ENCODE peak calls at places on chromosomes 1 and 21, in five cellular contexts. E is fibroblast of lung, X is HFF-Myc, W is suprapubic skin, I is AG10803. J is an unnamed sample.

GRCh38 chr1:153544453-153545066 is 1.0 kb downstream of the S100A4 start:
- DNase-seq in E (no peak), X (no peak), W (no peak), I (no peak), J (no peak)

GRCh38 chr1:189708674-189709073 is 769.0 kb downstream of the BRINP3 start:
- DNase-seq in E (peak; percentile 4), X (no peak), W (no peak), I (no peak), J (peak; percentile 25)

GRCh38 chr1:200307755-200308066 is 102.1 kb downstream of the ZNF281 start:
- DNase-seq in E (no peak), X (no peak), W (no peak), I (no peak), J (no peak)

GRCh38 chr1:109834951-109835350 is 71.2 kb upstream of the EPS8L3 start:
- DNase-seq in E (no peak), X (no peak), W (no peak), I (no peak), J (no peak)

GRCh38 chr21:39612233-39613028 is at the start of gene B3GALT5:
- DNase-seq in E (peak; percentile 72), X (no peak), W (no peak), I (peak; percentile 30), J (no peak)

GRCh38 chr21:26501622-26502021 is 71.5 kb downstream of the CYYR1 start:
- DNase-seq in E (no peak), X (no peak), W (no peak), I (no peak), J (no peak)

GRCh38 chr1:197917813-197918646 is 858 bp downstream of the LHX9 start:
- DNase-seq in E (no peak), X (no peak), W (no peak), I (no peak), J (no peak)

GRCh38 chr1:40712997-40713396 is 21.5 kb downstream of the NFYC start:
- DNase-seq in E (no peak), X (no peak), W (no peak), I (no peak), J (no peak)

GRCh38 chr1:27473755-27474154 is 16.2 kb downstream of the WASF2 start:
- DNase-seq in E (peak; percentile 20), X (no peak), W (no peak), I (no peak), J (no peak)

GRCh38 chr1:193974286-193974798 is 787.9 kb upstream of the B3GALT2 start:
- DNase-seq in E (no peak), X (no peak), W (no peak), I (no peak), J (no peak)

GRCh38 chr1:76269175-76269574 is 194.6 kb downstream of the ST6GALNAC3 start:
- DNase-seq in E (peak; percentile 88), X (peak; percentile 25), W (no peak), I (peak; percentile 76), J (peak; percentile 49)

GRCh38 chr1:108801101-108801500 is 54.6 kb downstream of the STXBP3 start:
- DNase-seq in E (peak; percentile 35), X (no peak), W (no peak), I (peak; percentile 19), J (peak; percentile 61)

GRCh38 chr21:35324372-35325220 is 275.5 kb upstream of the RUNX1 start:
- DNase-seq in E (peak; percentile 88), X (peak; percentile 30), W (no peak), I (peak; percentile 94), J (peak; percentile 63)

GRCh38 chr1:212791261-212791675 is 309 bp downstream of the NSL1 start:
- DNase-seq in E (no peak), X (no peak), W (no peak), I (peak; percentile 88), J (peak; percentile 65)

GRCh38 chr1:155080250-155081228 is 1.9 kb downstream of the EFNA3 start:
- DNase-seq in E (no peak), X (no peak), W (no peak), I (no peak), J (no peak)

GRCh38 chr1:240946926-240947325 is 335.0 kb upstream of the GREM2 start:
- DNase-seq in E (peak; percentile 40), X (peak; percentile 30), W (no peak), I (peak; percentile 61), J (peak; percentile 54)

DNA sequence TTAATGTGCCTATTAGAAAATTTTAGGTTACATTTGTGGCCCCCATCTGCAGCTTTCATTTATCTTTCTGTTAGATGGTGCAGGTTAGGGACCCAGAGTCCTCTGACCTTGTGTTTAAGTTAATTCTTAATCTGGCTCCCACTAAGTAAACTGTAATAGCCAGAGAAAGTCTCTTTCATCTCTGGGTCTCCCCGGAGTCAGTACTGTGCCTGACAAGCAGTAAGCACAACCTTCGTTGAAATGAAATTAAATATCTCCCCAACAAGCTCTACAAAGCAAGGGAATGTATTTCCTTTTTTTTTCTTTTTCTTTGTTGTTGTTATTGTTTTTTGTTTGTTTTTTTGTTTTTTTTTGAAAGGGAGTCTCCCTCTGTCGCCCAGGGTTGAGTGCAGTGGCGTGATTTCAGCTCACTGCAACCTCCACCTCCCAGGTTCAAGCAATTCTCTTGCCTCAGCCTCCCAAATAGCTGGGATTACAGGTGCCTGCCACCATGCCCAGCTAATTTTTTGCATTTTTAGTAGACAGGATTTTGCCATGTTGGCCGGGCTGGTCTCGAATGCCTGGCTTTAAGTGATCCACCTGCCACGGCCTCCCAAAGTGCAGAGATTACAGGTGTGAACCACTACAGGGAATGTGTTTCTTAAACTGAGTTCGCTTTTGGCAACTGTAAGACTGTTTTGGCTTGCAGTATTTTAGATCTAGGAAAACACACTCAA is 81.6 kb downstream of the HHIPL2 start:
- DNase-seq in E (no peak), X (no peak), W (no peak), I (no peak), J (no peak)
- H3K4me3 ChIP-seq in E (no peak overlapping the region), X (no peak overlapping the region), W (peak overlapping the region; percentile 46), I (no peak overlapping the region), J (no peak overlapping the region)

GRCh38 chr1:171196351-171196750 is 11.3 kb downstream of the FMO2 start:
- DNase-seq in E (no peak), X (no peak), W (no peak), I (no peak), J (no peak)

GRCh38 chr1:171195781-171196180 is 10.7 kb downstream of the FMO2 start:
- DNase-seq in E (no peak), X (no peak), W (no peak), I (no peak), J (no peak)

GRCh38 chr1:171188388-171189266 is 3.5 kb downstream of the FMO2 start:
- DNase-seq in E (peak; percentile 37), X (peak; percentile 45), W (no peak), I (peak; percentile 67), J (peak; percentile 65)

GRCh38 chr1:171191992-171192391 is 6.9 kb downstream of the FMO2 start:
- DNase-seq in E (no peak), X (no peak), W (no peak), I (peak; percentile 11), J (no peak)
- H3K4me3 ChIP-seq in E (no peak overlapping the region), X (no peak overlapping the region), W (no peak overlapping the region), I (no peak overlapping the region), J (no peak overlapping the region)

DNA sequence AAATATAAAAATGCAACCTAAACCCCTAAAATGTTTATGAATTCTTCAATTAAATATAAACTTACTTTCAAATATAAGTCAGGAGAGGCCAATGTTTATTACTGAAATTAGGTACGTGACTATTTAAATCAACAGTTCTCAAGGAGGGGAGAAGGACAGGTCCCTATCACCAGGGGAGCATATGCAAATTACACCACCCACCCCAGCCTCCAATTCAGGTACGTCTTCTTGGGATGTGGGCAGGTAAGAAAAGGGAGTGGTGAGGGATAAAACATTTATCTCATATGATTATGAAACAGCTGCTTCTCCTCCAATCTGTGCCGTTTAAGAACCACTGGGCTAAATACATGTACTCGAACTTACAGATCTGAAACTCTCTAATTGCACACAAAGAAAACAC is 3.4 kb downstream of the COP1 start:
- DNase-seq in E (no peak), X (no peak), W (no peak), I (no peak), J (no peak)
- H3K4me3 ChIP-seq in E (no peak overlapping the region), X (no peak overlapping the region), W (no peak overlapping the region), I (no peak overlapping the region), J (no peak overlapping the region)

GRCh38 chr1:77283701-77284425 is 2.0 kb downstream of the AK5 start:
- DNase-seq in E (no peak), X (no peak), W (no peak), I (peak; percentile 27), J (peak; percentile 18)
- H3K4me3 ChIP-seq in E (no peak overlapping the region), X (no peak overlapping the region), W (no peak overlapping the region), I (peak overlapping the region; percentile 88), J (peak overlapping the region; percentile 91)

GRCh38 chr1:18927082-18927653 is 24.8 kb upstream of the ALDH4A1 start:
- DNase-seq in E (no peak), X (no peak), W (no peak), I (no peak), J (no peak)
- H3K4me3 ChIP-seq in E (no peak overlapping the region), X (peak overlapping the region; percentile 21), W (peak overlapping the region; percentile 19), I (peak overlapping the region; percentile 33), J (no peak overlapping the region)

GRCh38 chr1:18920931-18921330 is 18.6 kb upstream of the ALDH4A1 start:
- DNase-seq in E (no peak), X (no peak), W (no peak), I (no peak), J (no peak)

GRCh38 chr1:18921506-18922251 is 19.3 kb upstream of the ALDH4A1 start:
- DNase-seq in E (no peak), X (no peak), W (no peak), I (no peak), J (no peak)

GRCh38 chr1:18923721-18924610 is 21.6 kb upstream of the ALDH4A1 start:
- DNase-seq in E (no peak), X (no peak), W (no peak), I (peak; percentile 67), J (peak; percentile 47)

GRCh38 chr1:18922848-18923475 is 20.6 kb upstream of the ALDH4A1 start:
- DNase-seq in E (no peak), X (no peak), W (no peak), I (no peak), J (no peak)

GRCh38 chr1:18922319-18922726 is 20.0 kb upstream of the ALDH4A1 start:
- DNase-seq in E (peak; percentile 91), X (no peak), W (no peak), I (peak; percentile 88), J (peak; percentile 85)
- H3K4me3 ChIP-seq in E (no peak overlapping the region), X (no peak overlapping the region), W (peak overlapping the region; percentile 17), I (peak overlapping the region; percentile 32), J (no peak overlapping the region)

GRCh38 chr1:56570924-56571372 is 8.4 kb downstream of the PLPP3 start:
- DNase-seq in E (no peak), X (no peak), W (no peak), I (peak; percentile 36), J (no peak)

GRCh38 chr1:56574794-56575193 is 4.6 kb downstream of the PLPP3 start:
- DNase-seq in E (no peak), X (no peak), W (no peak), I (no peak), J (no peak)

GRCh38 chr1:56572334-56573050 is 6.9 kb downstream of the PLPP3 start:
- DNase-seq in E (no peak), X (no peak), W (no peak), I (no peak), J (no peak)

GRCh38 chr1:56575865-56576264 is 3.5 kb downstream of the PLPP3 start:
- DNase-seq in E (peak; percentile 21), X (no peak), W (no peak), I (no peak), J (no peak)

GRCh38 chr1:56573311-56573710 is 6.1 kb downstream of the PLPP3 start:
- DNase-seq in E (no peak), X (no peak), W (no peak), I (no peak), J (no peak)
- H3K4me3 ChIP-seq in E (peak overlapping the region; percentile 17), X (no peak overlapping the region), W (peak overlapping the region; percentile 97), I (peak overlapping the region; percentile 95), J (no peak overlapping the region)

GRCh38 chr1:25556132-25556670 is 12.8 kb downstream of the LDLRAP1 start:
- DNase-seq in E (no peak), X (no peak), W (no peak), I (no peak), J (no peak)
- H3K4me3 ChIP-seq in E (no peak overlapping the region), X (no peak overlapping the region), W (no peak overlapping the region), I (no peak overlapping the region), J (no peak overlapping the region)

J was measured in IMR-90.